ENCODE peak calls at places on chromosomes 1 and 21, in seven cellular contexts. K, C, R, H, X, G and Z are unnamed samples.

GRCh38 chr1:209585672-209586071 is 2.2 kb downstream of the CAMK1G start:
- DNase-seq in K (peak), C (peak), R (peak), H (no peak), X (no peak), G (no peak), Z (peak)

GRCh38 chr1:110477041-110477440 is 26.1 kb downstream of the PROK1 start:
- DNase-seq in K (no peak), C (no peak), R (no peak), H (peak), X (peak), G (no peak), Z (peak)

GRCh38 chr1:15027515-15027948 is 126.0 kb upstream of the TMEM51 start:
- DNase-seq in K (peak), C (peak), R (peak), H (peak), X (no peak), G (no peak), Z (peak)

GRCh38 chr1:15756143-15757015 is 2.2 kb upstream of the FBLIM1 start:
- DNase-seq in K (peak), C (no peak), R (no peak), H (no peak), X (no peak), G (no peak), Z (peak)

GRCh38 chr1:78649628-78650027 is at the start of gene IFI44:
- DNase-seq in K (peak), C (peak), R (peak), H (peak), X (peak), G (peak), Z (peak)

GRCh38 chr1:201348211-201348566 is 29.3 kb downstream of the TNNT2 start:
- DNase-seq in K (no peak), C (no peak), R (no peak), H (peak), X (peak), G (peak), Z (peak)

GRCh38 chr1:153081736-153082135 is 10.3 kb upstream of the SPRR2B start:
- DNase-seq in K (no peak), C (no peak), R (no peak), H (no peak), X (no peak), G (no peak), Z (no peak)

GRCh38 chr1:4598561-4598960 is 55.8 kb upstream of the AJAP1 start:
- DNase-seq in K (no peak), C (no peak), R (no peak), H (no peak), X (no peak), G (no peak), Z (no peak)

GRCh38 chr1:230382060-230382491 is 44.1 kb downstream of the PGBD5 start:
- DNase-seq in K (peak), C (no peak), R (no peak), H (no peak), X (no peak), G (no peak), Z (no peak)

GRCh38 chr1:7692038-7692437 is 79.1 kb upstream of the VAMP3 start:
- DNase-seq in K (no peak), C (no peak), R (no peak), H (no peak), X (no peak), G (no peak), Z (no peak)

GRCh38 chr1:10324627-10325026 is 74.2 kb upstream of the PGD start:
- DNase-seq in K (no peak), C (no peak), R (no peak), H (no peak), X (no peak), G (no peak), Z (no peak)

GRCh38 chr1:226204198-226204597 is 17.7 kb upstream of the ACBD3 start:
- DNase-seq in K (no peak), C (no peak), R (no peak), H (no peak), X (no peak), G (no peak), Z (no peak)

GRCh38 chr1:3604997-3605823 is 6.1 kb downstream of the MEGF6 start:
- DNase-seq in K (no peak), C (no peak), R (no peak), H (no peak), X (no peak), G (no peak), Z (no peak)

GRCh38 chr1:61081135-61081636 is 1.2 kb upstream of the NFIA start:
- DNase-seq in K (no peak), C (no peak), R (no peak), H (no peak), X (no peak), G (no peak), Z (no peak)
- H3K27ac ChIP-seq in K (peak), C (peak), R (peak), H (no peak), X (peak), G (no peak), Z (peak)

DNA sequence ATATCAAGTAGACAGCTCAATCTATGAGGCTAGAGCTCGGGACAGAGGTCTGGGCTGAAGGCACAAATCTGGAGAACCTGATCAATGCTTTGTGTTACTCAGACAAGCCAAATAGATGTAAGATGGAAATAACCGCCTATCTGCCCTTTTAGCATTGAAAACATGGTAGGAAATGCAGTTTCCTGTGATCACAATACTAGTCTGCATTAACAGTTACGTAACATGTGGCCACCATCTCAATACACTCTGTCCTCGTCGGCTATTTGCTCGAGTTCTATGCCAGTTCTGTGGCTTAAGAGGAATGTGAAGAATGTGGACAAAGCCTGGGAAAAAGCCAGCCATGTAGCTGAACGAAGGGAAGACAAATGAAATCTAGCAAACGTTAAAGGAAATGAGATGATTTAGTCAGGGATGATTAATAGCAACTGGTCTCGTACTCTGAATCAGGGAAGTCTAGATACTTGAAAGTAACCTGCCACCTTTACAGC is 73.3 kb downstream of the HSF2BP start:
- DNase-seq in K (no peak), C (peak), R (no peak), H (peak), X (peak), G (no peak), Z (peak)
- H3K27ac ChIP-seq in K (no peak), C (peak), R (peak), H (peak), X (peak), G (no peak), Z (peak)

GRCh38 chr1:212607924-212608208 is 695 bp upstream of the ATF3 start:
- DNase-seq in K (no peak), C (no peak), R (peak), H (no peak), X (no peak), G (no peak), Z (no peak)

GRCh38 chr1:212606734-212607205 is 1.8 kb upstream of the ATF3 start:
- DNase-seq in K (no peak), C (peak), R (peak), H (no peak), X (no peak), G (peak), Z (peak)

GRCh38 chr1:212607206-212607923 is 1.2 kb upstream of the ATF3 start:
- DNase-seq in K (no peak), C (peak), R (peak), H (no peak), X (no peak), G (peak), Z (no peak)

GRCh38 chr1:212605441-212605976 is 3.1 kb upstream of the ATF3 start:
- DNase-seq in K (no peak), C (no peak), R (no peak), H (no peak), X (peak), G (no peak), Z (no peak)

DNA sequence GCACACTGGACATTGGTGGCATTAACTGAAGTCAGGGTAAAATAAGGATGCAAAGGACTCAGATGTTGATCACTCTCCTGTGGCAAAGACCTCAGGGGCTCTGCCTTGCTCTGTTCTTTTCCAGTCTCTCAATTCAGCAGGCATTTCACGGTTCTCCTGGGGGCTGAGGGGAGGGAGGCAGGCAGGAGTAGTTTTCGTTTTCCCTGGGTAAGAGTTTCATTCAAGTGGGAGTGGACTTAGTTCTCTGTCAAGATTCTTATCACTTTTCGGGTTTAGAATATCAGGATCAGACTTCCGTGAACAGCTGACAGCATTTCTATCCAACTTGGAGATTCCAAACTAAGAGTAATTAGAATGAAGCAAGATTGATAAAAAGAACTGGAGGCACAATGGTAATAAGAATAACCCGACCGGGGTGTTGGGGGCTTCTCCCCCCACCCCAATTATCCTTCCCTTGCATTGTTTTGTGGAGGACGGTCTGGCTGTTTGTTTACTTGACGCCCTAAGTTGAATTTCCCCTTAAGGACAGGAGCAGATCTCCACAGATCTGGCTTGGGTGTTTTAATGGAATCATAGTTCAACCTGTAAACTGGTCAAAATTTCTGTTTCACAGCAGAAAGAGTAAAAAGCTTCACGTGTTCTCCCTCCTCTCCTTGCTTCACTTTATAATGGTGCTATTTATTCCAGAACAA is 2.4 kb upstream of the ATF3 start:
- DNase-seq in K (no peak), C (no peak), R (no peak), H (no peak), X (no peak), G (no peak), Z (no peak)
- H3K27ac ChIP-seq in K (no peak), C (no peak), R (peak), H (no peak), X (peak), G (no peak), Z (no peak)

GRCh38 chr1:223129229-223129851 is 13.7 kb downstream of the TLR5 start:
- DNase-seq in K (peak), C (peak), R (peak), H (peak), X (no peak), G (peak), Z (peak)

GRCh38 chr1:223125249-223125648 is 17.8 kb downstream of the TLR5 start:
- DNase-seq in K (no peak), C (no peak), R (no peak), H (no peak), X (no peak), G (no peak), Z (no peak)

GRCh38 chr1:223123238-223123976 is 19.6 kb downstream of the TLR5 start:
- DNase-seq in K (peak), C (peak), R (peak), H (peak), X (no peak), G (peak), Z (peak)
- H3K27ac ChIP-seq in K (no peak), C (peak), R (no peak), H (no peak), X (no peak), G (no peak), Z (no peak)

GRCh38 chr21:15005391-15005790 is 59.4 kb downstream of the NRIP1 start:
- DNase-seq in K (no peak), C (peak), R (no peak), H (peak), X (no peak), G (no peak), Z (no peak)
- H3K27ac ChIP-seq in K (no peak), C (peak), R (peak), H (peak), X (peak), G (no peak), Z (no peak)

GRCh38 chr1:159925713-159926066 is 383 bp upstream of the TAGLN2 start:
- DNase-seq in K (no peak), C (peak), R (peak), H (no peak), X (peak), G (no peak), Z (peak)
- H3K27ac ChIP-seq in K (peak), C (peak), R (peak), H (peak), X (peak), G (peak), Z (peak)